ENCODE peak calls at places on chromosomes 13 and 19, in four cellular contexts. Q, T, Y and E are unnamed samples.

GRCh38 chr19:947090-947706 is 21.4 kb downstream of the ARID3A start:
- DNase-seq in Q (no peak), T (no peak), Y (peak), E (no peak)

GRCh38 chr19:41311072-41311471 is 1.1 kb downstream of the CCDC97 start:
- DNase-seq in Q (no peak), T (no peak), Y (no peak), E (no peak)

GRCh38 chr13:113567681-113568080 is 16.9 kb upstream of the TFDP1 start:
- DNase-seq in Q (no peak), T (no peak), Y (no peak), E (no peak)

GRCh38 chr13:26973946-26974345 is 197.7 kb downstream of the USP12 start:
- DNase-seq in Q (no peak), T (no peak), Y (no peak), E (no peak)

GRCh38 chr13:52449323-52450011 is 967 bp downstream of the VPS36 start:
- DNase-seq in Q (no peak), T (no peak), Y (no peak), E (no peak)

GRCh38 chr13:86877449-86877848 is 793.7 kb upstream of the SLITRK5 start:
- DNase-seq in Q (no peak), T (no peak), Y (no peak), E (no peak)

GRCh38 chr13:29969286-29969685 is 118.9 kb upstream of the UBL3 start:
- DNase-seq in Q (peak), T (no peak), Y (no peak), E (no peak)

GRCh38 chr13:111187879-111188643 is 73.0 kb downstream of the ARHGEF7 start:
- DNase-seq in Q (peak), T (peak), Y (no peak), E (peak)

GRCh38 chr13:98879965-98880364 is 97.9 kb downstream of the DOCK9 start:
- DNase-seq in Q (no peak), T (no peak), Y (no peak), E (no peak)

GRCh38 chr13:29105779-29106178 is 285.6 kb downstream of the MTUS2 start:
- DNase-seq in Q (no peak), T (no peak), Y (no peak), E (no peak)

GRCh38 chr19:366205-366783 is 21.7 kb upstream of the MIER2 start:
- DNase-seq in Q (no peak), T (no peak), Y (no peak), E (no peak)

GRCh38 chr13:64083811-64084210 is 2668.2 kb upstream of the PCDH20 start:
- DNase-seq in Q (no peak), T (no peak), Y (no peak), E (no peak)

GRCh38 chr13:111043575-111043982 is 71.5 kb upstream of the ARHGEF7 start:
- DNase-seq in Q (no peak), T (no peak), Y (no peak), E (no peak)

GRCh38 chr13:86760620-86761019 is 910.6 kb upstream of the SLITRK5 start:
- DNase-seq in Q (no peak), T (no peak), Y (no peak), E (no peak)

GRCh38 chr19:10617409-10618121 is 7.8 kb upstream of the SLC44A2 start:
- DNase-seq in Q (peak), T (no peak), Y (no peak), E (no peak)

GRCh38 chr19:48713041-48713863 is 6.3 kb downstream of the MAMSTR start:
- DNase-seq in Q (no peak), T (peak), Y (no peak), E (no peak)

GRCh38 chr19:5147971-5148793 is 179.3 kb downstream of the KDM4B start:
- DNase-seq in Q (no peak), T (no peak), Y (peak), E (no peak)

GRCh38 chr19:56350416-56351045 is 35.9 kb upstream of the ZSCAN5A start:
- DNase-seq in Q (peak), T (peak), Y (no peak), E (peak)

GRCh38 chr13:112160558-112160957 is 93.6 kb downstream of the SOX1 start:
- DNase-seq in Q (no peak), T (no peak), Y (no peak), E (no peak)

GRCh38 chr19:4633140-4633967 is 6.0 kb upstream of the TNFAIP8L1 start:
- DNase-seq in Q (peak), T (peak), Y (no peak), E (peak)

GRCh38 chr19:32652893-32653625 is 21.9 kb downstream of the ANKRD27 start:
- DNase-seq in Q (peak), T (no peak), Y (peak), E (no peak)

GRCh38 chr19:37160153-37160552 is 12.3 kb downstream of the ZNF585A start:
- DNase-seq in Q (no peak), T (no peak), Y (no peak), E (no peak)

GRCh38 chr13:50910483-50910805 is 853 bp downstream of the RNASEH2B start:
- DNase-seq in Q (no peak), T (no peak), Y (no peak), E (no peak)

GRCh38 chr13:66805657-66806056 is 424.5 kb downstream of the PCDH9 start:
- DNase-seq in Q (no peak), T (no peak), Y (no peak), E (no peak)

GRCh38 chr19:6737873-6738725 is 719 bp upstream of the GPR108 start:
- DNase-seq in Q (peak), T (peak), Y (peak), E (peak)

GRCh38 chr19:51572908-51573307 is 1.8 kb downstream of the ZNF175 start:
- DNase-seq in Q (peak), T (no peak), Y (no peak), E (no peak)

GRCh38 chr13:54185785-54186184 is 1157.2 kb downstream of the OLFM4 start:
- DNase-seq in Q (no peak), T (no peak), Y (no peak), E (no peak)

GRCh38 chr19:6779204-6779603 is 6.7 kb downstream of the VAV1 start:
- DNase-seq in Q (no peak), T (no peak), Y (no peak), E (no peak)

GRCh38 chr13:20769091-20769490 is 4.7 kb downstream of the EEF1AKMT1 start:
- DNase-seq in Q (no peak), T (no peak), Y (no peak), E (no peak)

GRCh38 chr19:23402388-23402787 is 7.1 kb upstream of the ZNF91 start:
- DNase-seq in Q (no peak), T (no peak), Y (no peak), E (peak)

GRCh38 chr19:48772503-48772953 is 17.2 kb downstream of the FGF21 start:
- DNase-seq in Q (no peak), T (no peak), Y (no peak), E (no peak)

GRCh38 chr19:46144756-46145155 is 3.3 kb upstream of the IGFL2 start:
- DNase-seq in Q (no peak), T (no peak), Y (no peak), E (no peak)

GRCh38 chr13:94674609-94675348 is 37.6 kb downstream of the SOX21 start:
- DNase-seq in Q (no peak), T (peak), Y (no peak), E (peak)

GRCh38 chr13:26568132-26568815 is 10.8 kb downstream of the WASF3 start:
- DNase-seq in Q (no peak), T (no peak), Y (no peak), E (no peak)

GRCh38 chr13:106527806-106528205 is 7.7 kb downstream of the EFNB2 start:
- DNase-seq in Q (no peak), T (no peak), Y (no peak), E (no peak)

GRCh38 chr19:45442927-45443461 is 19.3 kb upstream of the ERCC1 start:
- DNase-seq in Q (no peak), T (no peak), Y (peak), E (peak)

GRCh38 chr19:46189971-46190335 is 39.6 kb upstream of the IGFL1 start:
- DNase-seq in Q (no peak), T (no peak), Y (no peak), E (no peak)

GRCh38 chr13:30857018-30857417 is 49.1 kb upstream of the MEDAG start:
- DNase-seq in Q (no peak), T (no peak), Y (no peak), E (no peak)

GRCh38 chr19:14517446-14517839 is 754 bp downstream of the DNAJB1 start:
- DNase-seq in Q (no peak), T (no peak), Y (no peak), E (no peak)
- TF ChIP-seq CTCF in Q (no peak), T (peak), Y (no peak), E (no peak)

GRCh38 chr13:32378012-32378411 is 49.9 kb downstream of the N4BP2L1 start:
- DNase-seq in Q (no peak), T (no peak), Y (no peak), E (no peak)
- TF ChIP-seq CTCF in Q (peak), T (no peak), Y (no peak), E (no peak)

DNA sequence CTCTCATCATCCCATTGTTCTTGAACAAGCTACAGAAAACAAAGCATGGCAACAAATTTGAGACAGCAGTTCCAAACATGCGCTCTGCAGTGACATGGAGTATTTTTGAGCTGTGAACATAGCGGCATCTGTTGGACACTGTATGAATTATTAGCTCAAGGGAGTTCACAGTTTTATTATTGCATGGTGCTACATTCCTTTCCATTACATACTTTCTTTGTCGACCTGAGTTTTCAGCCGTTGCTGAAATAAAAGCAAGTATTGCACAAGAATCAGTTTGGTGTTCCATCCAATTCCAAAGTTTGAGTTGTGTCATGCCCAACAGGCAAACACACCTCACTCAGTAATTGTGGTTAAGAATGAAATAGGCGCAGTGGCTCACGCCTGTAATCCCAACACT is 30.1 kb upstream of the METTL21C start:
- DNase-seq in Q (no peak), T (no peak), Y (no peak), E (no peak)
- TF ChIP-seq CTCF in Q (peak), T (peak), Y (no peak), E (no peak)

GRCh38 chr19:30376272-30376671 is 4.1 kb downstream of the ZNF536 start:
- DNase-seq in Q (no peak), T (no peak), Y (no peak), E (no peak)
- TF ChIP-seq CTCF in Q (no peak), T (no peak), Y (no peak), E (no peak)

GRCh38 chr19:18396471-18397241 is 766 bp downstream of the LRRC25 start:
- DNase-seq in Q (no peak), T (no peak), Y (no peak), E (no peak)

GRCh38 chr19:18406749-18407148 is 9.3 kb upstream of the LRRC25 start:
- DNase-seq in Q (no peak), T (no peak), Y (no peak), E (no peak)

GRCh38 chr19:18397242-18398202 is at the start of gene LRRC25:
- DNase-seq in Q (no peak), T (no peak), Y (peak), E (peak)

GRCh38 chr19:18399008-18399407 is 1.6 kb upstream of the LRRC25 start:
- DNase-seq in Q (no peak), T (no peak), Y (no peak), E (no peak)

GRCh38 chr19:18401580-18402112 is 4.2 kb upstream of the LRRC25 start:
- DNase-seq in Q (no peak), T (peak), Y (peak), E (peak)
- TF ChIP-seq CTCF in Q (peak), T (peak), Y (no peak), E (no peak)

DNA sequence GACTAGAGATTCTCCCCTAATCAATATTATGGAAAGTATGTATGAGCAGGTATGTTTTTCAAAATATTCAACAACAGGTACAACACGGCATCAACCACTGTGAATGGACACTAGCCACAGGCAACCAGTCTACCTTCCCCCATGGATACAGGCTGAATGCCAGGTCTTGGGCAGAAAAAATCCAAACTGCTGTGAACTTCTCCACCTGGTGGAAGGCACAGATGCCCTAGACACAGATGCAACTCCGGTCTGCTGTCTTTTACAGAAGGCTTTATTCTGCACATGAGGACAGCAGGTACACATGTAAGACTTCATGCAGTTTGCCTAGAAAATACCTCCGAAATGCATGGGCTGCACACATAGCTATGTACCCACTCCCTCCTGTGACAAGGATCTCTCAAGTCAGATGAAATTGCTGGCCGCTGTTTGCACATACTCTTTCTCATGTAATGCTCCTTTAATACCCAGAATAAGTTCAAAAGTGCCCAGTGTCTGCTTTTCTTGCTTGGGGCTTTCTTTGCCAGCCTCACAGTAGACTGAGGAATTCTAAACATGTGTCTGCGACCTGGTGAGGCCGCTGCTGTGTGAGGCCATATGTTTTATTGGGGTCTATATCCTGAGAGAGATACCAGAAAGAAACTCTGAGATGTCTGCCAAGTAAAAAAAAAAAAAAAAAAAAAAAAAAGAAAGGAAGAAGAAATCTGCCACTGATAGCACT is 325.9 kb downstream of the FOXO1 start:
- DNase-seq in Q (no peak), T (no peak), Y (no peak), E (no peak)
- TF ChIP-seq CTCF in Q (no peak), T (no peak), Y (no peak), E (no peak)